ENCODE peak calls at places on chromosomes 7 and 10, in nine cellular contexts. V is esophagus squamous epithelium, Z is heart right ventricle, E is uterus, I is lung, Y is thoracic aorta, F is mammary epithelial cell, H is right lobe of liver, U is GM23338. T is an unnamed sample.

GRCh38 chr7:84157171-84157570 is 37.4 kb downstream of the SEMA3A start:
- DNase-seq in V (no peak), H (no peak), F (no peak), Z (no peak), U (no peak), Y (no peak), I (no peak), E (no peak), T (no peak)

GRCh38 chr10:121741246-121741645 is 143.0 kb upstream of the FGFR2 start:
- DNase-seq in F (peak; percentile 28), V (no peak), Z (no peak), E (no peak), Y (no peak), U (no peak), H (no peak), I (no peak), T (no peak)

GRCh38 chr7:49875336-49875735 is 101.9 kb downstream of the VWC2 start:
- DNase-seq in V (no peak), F (no peak), Y (no peak), U (no peak), H (no peak), E (no peak), I (no peak), Z (no peak), T (no peak)

GRCh38 chr7:21365866-21366624 is 61.8 kb upstream of the SP4 start:
- DNase-seq in Z (no peak), V (no peak), F (peak; percentile 83), U (no peak), E (no peak), H (no peak), I (no peak), Y (no peak), T (no peak)

GRCh38 chr7:94511763-94512162 is 2.2 kb downstream of the CASD1 start:
- DNase-seq in Z (no peak), I (peak; percentile 32), V (no peak), F (peak; percentile 71), H (no peak), E (no peak), Y (no peak), U (no peak), T (no peak)

GRCh38 chr10:128870830-128871597 is 596.0 kb upstream of the MGMT start:
- DNase-seq in V (no peak), U (no peak), Y (no peak), E (no peak), Z (no peak), H (no peak), I (peak; percentile 27), F (no peak), T (no peak)

GRCh38 chr7:155846936-155847335 is 34.7 kb upstream of the SHH start:
- DNase-seq in Y (no peak), F (no peak), Z (no peak), V (no peak), U (no peak), E (no peak), I (no peak), H (peak; percentile 16), T (no peak)

GRCh38 chr10:104349623-104350142 is 4.0 kb upstream of the CFAP58 start:
- DNase-seq in F (peak; percentile 94), Z (peak; percentile 26), E (no peak), H (no peak), I (no peak), Y (no peak), U (peak; percentile 68), V (no peak), T (peak; percentile 70)

GRCh38 chr7:7920481-7920880 is 48.1 kb upstream of the GLCCI1 start:
- DNase-seq in V (no peak), Z (no peak), Y (no peak), U (peak; percentile 59), F (peak; percentile 52), E (no peak), H (peak; percentile 55), I (no peak), T (no peak)

GRCh38 chr10:123502983-123503382 is 163.2 kb upstream of the GPR26 start:
- DNase-seq in F (no peak), E (no peak), I (no peak), H (no peak), Z (no peak), Y (no peak), V (no peak), U (no peak), T (no peak)

GRCh38 chr7:51311166-51311565 is 5.4 kb downstream of the COBL start:
- DNase-seq in F (no peak), E (no peak), Z (no peak), I (no peak), V (no peak), H (no peak), Y (no peak), U (no peak), T (peak; percentile 73)
- H3K4me1 ChIP-seq in F (peaks cover 8% of the 10 kb centered on the region), E (no peaks in the 10 kb centered on the region), Z (peaks cover 32% of the 10 kb centered on the region), I (peaks cover 4% of the 10 kb centered on the region), V (peaks cover 27% of the 10 kb centered on the region), H (no peaks in the 10 kb centered on the region), Y (no peaks in the 10 kb centered on the region), U (peaks cover 65% of the 10 kb centered on the region), T (peaks cover 37% of the 10 kb centered on the region)

GRCh38 chr7:55484241-55484640 is 88.1 kb downstream of the VOPP1 start:
- DNase-seq in E (no peak), Y (no peak), H (no peak), U (no peak), Z (no peak), I (no peak), F (no peak), V (no peak), T (peak; percentile 6)

GRCh38 chr7:55486172-55486550 is 86.1 kb downstream of the VOPP1 start:
- DNase-seq in V (no peak), Z (no peak), Y (no peak), F (no peak), H (no peak), E (no peak), U (no peak), I (no peak), T (no peak)

GRCh38 chr7:55485501-55486171 is 86.7 kb downstream of the VOPP1 start:
- DNase-seq in Y (no peak), H (no peak), F (no peak), Z (no peak), E (no peak), I (no peak), V (no peak), U (no peak), T (peak; percentile 31)

GRCh38 chr7:55483061-55483460 is 89.2 kb downstream of the VOPP1 start:
- DNase-seq in Y (no peak), U (no peak), H (no peak), F (no peak), Z (no peak), E (no peak), I (no peak), V (no peak), T (peak; percentile 26)

DNA sequence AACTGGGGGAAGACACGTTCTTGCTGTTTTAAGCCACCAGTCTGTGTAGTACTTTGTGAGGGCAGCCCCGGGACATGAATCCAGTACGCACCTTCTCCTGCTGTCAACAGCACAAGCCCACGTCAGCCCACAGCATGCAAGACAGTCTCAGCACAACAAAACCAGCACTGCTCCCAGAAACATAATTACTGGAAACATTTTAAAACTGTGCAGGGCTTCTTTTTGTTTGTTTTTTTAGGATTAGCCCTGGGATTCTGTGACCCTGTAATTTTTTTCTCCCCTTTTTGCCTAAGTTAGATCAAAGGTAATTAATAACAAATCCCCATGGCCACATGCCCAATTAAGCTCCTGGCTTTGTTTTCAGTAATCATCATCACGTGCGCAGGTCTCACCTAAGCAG is 87.5 kb downstream of the VOPP1 start:
- DNase-seq in E (no peak), Z (no peak), F (no peak), I (no peak), V (no peak), Y (no peak), H (no peak), U (no peak), T (peak; percentile 7)
- H3K4me1 ChIP-seq in E (no peaks in the 10 kb centered on the region), Z (no peaks in the 10 kb centered on the region), F (no peaks in the 10 kb centered on the region), I (no peaks in the 10 kb centered on the region), V (no peaks in the 10 kb centered on the region), Y (no peaks in the 10 kb centered on the region), H (no peaks in the 10 kb centered on the region), U (no peaks in the 10 kb centered on the region), T (no peaks in the 10 kb centered on the region)

GRCh38 chr10:77392236-77392721 is 245.3 kb downstream of the KCNMA1 start:
- DNase-seq in U (no peak), H (no peak), Z (no peak), Y (no peak), V (no peak), E (no peak), F (no peak), I (no peak), T (no peak)

GRCh38 chr10:77391605-77392235 is 245.9 kb downstream of the KCNMA1 start:
- DNase-seq in Z (peak; percentile 78), I (peak; percentile 82), H (peak; percentile 75), Y (peak; percentile 65), V (no peak), U (peak; percentile 98), E (peak; percentile 79), F (peak; percentile 78), T (peak; percentile 97)

GRCh38 chr10:77392851-77393250 is 244.8 kb downstream of the KCNMA1 start:
- DNase-seq in E (no peak), I (peak; percentile 60), V (no peak), H (no peak), F (peak; percentile 100), Z (no peak), U (no peak), Y (peak; percentile 46), T (no peak)

GRCh38 chr10:77393411-77393810 is 244.2 kb downstream of the KCNMA1 start:
- DNase-seq in Z (no peak), F (no peak), I (no peak), E (no peak), V (no peak), U (no peak), Y (no peak), H (no peak), T (no peak)

GRCh38 chr10:77393821-77394501 is 243.6 kb downstream of the KCNMA1 start:
- DNase-seq in E (no peak), Y (no peak), Z (no peak), I (no peak), U (no peak), H (no peak), V (no peak), F (peak; percentile 74), T (peak; percentile 37)
- H3K4me1 ChIP-seq in E (peaks cover 7% of the 10 kb centered on the region), Y (peaks cover 42% of the 10 kb centered on the region), Z (peaks cover 16% of the 10 kb centered on the region), I (no peaks in the 10 kb centered on the region), U (peaks cover 14% of the 10 kb centered on the region), H (no peaks in the 10 kb centered on the region), V (peaks cover 57% of the 10 kb centered on the region), F (peaks cover 59% of the 10 kb centered on the region), T (peaks cover 17% of the 10 kb centered on the region)

GRCh38 chr10:118760265-118760664 is 5.5 kb upstream of the CACUL1 start:
- DNase-seq in I (peak; percentile 34), E (no peak), H (no peak), Y (no peak), F (no peak), U (no peak), Z (no peak), V (no peak), T (peak; percentile 75)

GRCh38 chr10:118767297-118768040 is 12.7 kb upstream of the CACUL1 start:
- DNase-seq in H (no peak), E (no peak), Z (no peak), I (no peak), Y (no peak), U (no peak), V (no peak), F (no peak), T (no peak)

GRCh38 chr10:118768041-118768933 is 13.5 kb upstream of the CACUL1 start:
- DNase-seq in Z (no peak), V (no peak), Y (no peak), H (no peak), F (no peak), U (no peak), E (no peak), I (no peak), T (no peak)

GRCh38 chr10:118763202-118763988 is 8.6 kb upstream of the CACUL1 start:
- DNase-seq in V (no peak), F (no peak), H (peak; percentile 80), I (no peak), Z (no peak), U (no peak), E (no peak), Y (no peak), T (no peak)

GRCh38 chr10:118764195-118764594 is 9.4 kb upstream of the CACUL1 start:
- DNase-seq in Z (no peak), I (no peak), V (no peak), H (no peak), U (no peak), F (no peak), Y (no peak), E (no peak), T (no peak)
- H3K4me1 ChIP-seq in Z (no peaks in the 10 kb centered on the region), I (no peaks in the 10 kb centered on the region), V (no peaks in the 10 kb centered on the region), H (no peaks in the 10 kb centered on the region), U (no peaks in the 10 kb centered on the region), F (no peaks in the 10 kb centered on the region), Y (no peaks in the 10 kb centered on the region), E (no peaks in the 10 kb centered on the region), T (no peaks in the 10 kb centered on the region)

T was measured in endodermal cell.